ENCODE peak calls at places on chromosomes 11 and 22, in five cellular contexts. Q is left ventricle myocardium inferior, A is psoas muscle, L is AG09309, H is fibroblast of the aortic adventitia. C is an unnamed sample.

GRCh38 chr11:84871116-84871515 is 756.0 kb downstream of the DLG2 start:
- DNase-seq in Q (no peak), A (no peak), L (no peak), H (no peak), C (no peak)

GRCh38 chr11:118634435-118635236 is 27.2 kb downstream of the PHLDB1 start:
- DNase-seq in Q (peak; percentile 83), A (peak; percentile 90), L (no peak), H (peak; percentile 68), C (no peak)

GRCh38 chr22:24437820-24438328 is 10.5 kb downstream of the ADORA2A start:
- DNase-seq in Q (no peak), A (no peak), L (no peak), H (peak; percentile 11), C (no peak)

GRCh38 chr11:79506734-79507344 is 66.0 kb upstream of the TENM4 start:
- DNase-seq in Q (no peak), A (no peak), L (no peak), H (no peak), C (no peak)

GRCh38 chr22:44312766-44313165 is at the start of gene SHISAL1:
- DNase-seq in Q (no peak), A (no peak), L (no peak), H (no peak), C (no peak)

GRCh38 chr11:29227816-29228215 is 789.0 kb downstream of the KCNA4 start:
- DNase-seq in Q (no peak), A (no peak), L (no peak), H (peak; percentile 53), C (no peak)

GRCh38 chr11:11708256-11708655 is 86.5 kb upstream of the GALNT18 start:
- DNase-seq in Q (no peak), A (no peak), L (no peak), H (no peak), C (no peak)

GRCh38 chr22:48369789-48370507 is 1457.7 kb downstream of the BRD1 start:
- DNase-seq in Q (no peak), A (no peak), L (no peak), H (no peak), C (no peak)

GRCh38 chr22:39212721-39213376 is 31.9 kb downstream of the PDGFB start:
- DNase-seq in Q (no peak), A (no peak), L (no peak), H (peak; percentile 50), C (no peak)

GRCh38 chr11:121508449-121508848 is 55.7 kb upstream of the SORL1-AS1 start:
- DNase-seq in Q (no peak), A (no peak), L (no peak), H (no peak), C (no peak)

GRCh38 chr11:88529426-88529825 is 191.9 kb upstream of the CTSC start:
- DNase-seq in Q (no peak), A (no peak), L (no peak), H (no peak), C (no peak)

GRCh38 chr22:30290679-30291333 is 1.5 kb upstream of the CASTOR1 start:
- DNase-seq in Q (peak; percentile 86), A (peak; percentile 90), L (no peak), H (peak; percentile 71), C (no peak)

GRCh38 chr22:28329582-28330073 is 350.0 kb downstream of the TTC28 start:
- DNase-seq in Q (no peak), A (no peak), L (peak; percentile 27), H (peak; percentile 76), C (no peak)

GRCh38 chr22:17774206-17774927 is at the start of gene BID:
- DNase-seq in Q (peak; percentile 68), A (peak; percentile 71), L (no peak), H (no peak), C (no peak)

GRCh38 chr11:126839496-126839895 is 161.1 kb downstream of the KIRREL3 start:
- DNase-seq in Q (no peak), A (no peak), L (no peak), H (no peak), C (no peak)

GRCh38 chr11:83508804-83509203 is 222.6 kb upstream of the CCDC90B start:
- DNase-seq in Q (no peak), A (no peak), L (no peak), H (no peak), C (no peak)

GRCh38 chr11:70024773-70025045 is 53.4 kb upstream of the ANO1 start:
- DNase-seq in Q (no peak), A (no peak), L (no peak), H (no peak), C (no peak)

GRCh38 chr11:114291381-114291780 is 4.8 kb upstream of the NNMT start:
- DNase-seq in Q (no peak), A (no peak), L (no peak), H (peak; percentile 76), C (no peak)

GRCh38 chr11:17803751-17804334 is 69.3 kb downstream of the KCNC1 start:
- DNase-seq in Q (no peak), A (no peak), L (no peak), H (no peak), C (no peak)

GRCh38 chr11:60774726-60775125 is 10.4 kb upstream of the MS4A10 start:
- DNase-seq in Q (no peak), A (no peak), L (no peak), H (no peak), C (no peak)

GRCh38 chr11:8090756-8091155 is 9.7 kb downstream of the TUB start:
- DNase-seq in Q (no peak), A (no peak), L (no peak), H (peak; percentile 43), C (no peak)

GRCh38 chr22:24698266-24698926 is 76.1 kb downstream of the PIWIL3 start:
- DNase-seq in Q (no peak), A (no peak), L (no peak), H (no peak), C (no peak)

GRCh38 chr11:126687477-126687876 is 313.1 kb downstream of the KIRREL3 start:
- DNase-seq in Q (no peak), A (no peak), L (no peak), H (no peak), C (no peak)

GRCh38 chr22:32333141-32333768 is 24.4 kb upstream of the RFPL3 start:
- DNase-seq in Q (no peak), A (no peak), L (no peak), H (no peak), C (no peak)

GRCh38 chr11:88304352-88304751 is 33.2 kb downstream of the CTSC start:
- DNase-seq in Q (no peak), A (no peak), L (no peak), H (no peak), C (no peak)

GRCh38 chr11:44985721-44986120 is 35.0 kb upstream of the TP53I11 start:
- DNase-seq in Q (no peak), A (no peak), L (no peak), H (no peak), C (no peak)

GRCh38 chr11:125999234-125999880 is 53.5 kb downstream of the VSIG10L2 start:
- DNase-seq in Q (no peak), A (no peak), L (no peak), H (peak; percentile 64), C (no peak)

GRCh38 chr11:16773981-16774710 is 35.7 kb downstream of the C11orf58 start:
- DNase-seq in Q (no peak), A (no peak), L (no peak), H (no peak), C (no peak)

GRCh38 chr22:31944700-31945477 is 554 bp downstream of the YWHAH start:
- DNase-seq in Q (peak; percentile 65), A (peak; percentile 80), L (no peak), H (no peak), C (no peak)

GRCh38 chr11:132361011-132361550 is 990.7 kb downstream of the NTM start:
- DNase-seq in Q (no peak), A (no peak), L (no peak), H (no peak), C (no peak)
- H3K4me3 ChIP-seq in Q (no peak overlapping the region), A (no peak overlapping the region), L (no peak overlapping the region), H (no peak overlapping the region), C (no peak overlapping the region)

GRCh38 chr11:68825603-68826002 is 16.1 kb downstream of the CPT1A start:
- DNase-seq in Q (no peak), A (no peak), L (no peak), H (no peak), C (no peak)
- TF ChIP-seq CTCF in Q (no peak), A (no peak), L (peak; percentile 8), H (no peak), C (no peak)

GRCh38 chr11:134512061-134512460 is 100.0 kb upstream of the B3GAT1 start:
- DNase-seq in Q (no peak), A (no peak), L (no peak), H (no peak), C (no peak)

GRCh38 chr11:134511255-134511654 is 99.2 kb upstream of the B3GAT1 start:
- DNase-seq in Q (no peak), A (no peak), L (no peak), H (no peak), C (no peak)

GRCh38 chr11:134513585-134514120 is 101.6 kb upstream of the B3GAT1 start:
- DNase-seq in Q (no peak), A (peak; percentile 29), L (no peak), H (no peak), C (no peak)

GRCh38 chr11:134514354-134514951 is 102.4 kb upstream of the B3GAT1 start:
- DNase-seq in Q (no peak), A (no peak), L (no peak), H (no peak), C (no peak)

DNA sequence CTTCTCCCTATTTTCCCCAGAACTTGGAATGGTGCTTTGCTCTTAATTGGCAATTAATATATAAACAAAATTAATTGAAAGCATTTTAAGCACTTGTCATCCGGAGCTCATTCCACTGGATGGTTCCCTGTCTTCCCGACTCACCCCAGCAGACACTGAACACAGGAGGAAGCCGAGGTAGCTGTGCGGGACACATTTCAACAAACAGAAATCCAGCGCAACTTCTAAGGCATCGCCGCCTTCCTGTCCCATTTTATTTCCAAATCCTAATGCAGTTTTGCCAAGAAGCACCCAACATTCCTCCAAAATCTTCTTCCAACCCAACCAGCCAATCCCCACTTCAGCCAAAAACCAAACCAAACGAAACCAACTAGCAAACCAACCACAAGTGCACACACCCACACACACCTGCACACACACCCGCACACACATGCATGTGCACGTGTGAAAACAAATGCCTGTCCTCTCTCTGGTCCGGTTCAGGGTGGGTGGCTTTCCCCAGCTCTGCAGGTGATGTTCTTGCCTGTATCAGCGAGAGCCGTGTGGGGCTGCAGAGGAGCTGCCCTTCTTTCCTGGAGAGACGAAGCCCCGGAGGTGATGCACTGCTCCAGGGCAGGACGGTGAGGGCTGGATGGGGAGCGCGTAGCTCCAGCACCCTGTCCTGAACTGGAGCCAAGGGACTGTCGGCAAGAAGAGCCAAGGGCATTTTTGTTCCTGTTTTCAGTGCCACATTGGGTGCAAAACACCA is 100.9 kb upstream of the B3GAT1 start:
- DNase-seq in Q (no peak), A (no peak), L (no peak), H (no peak), C (no peak)
- H3K4me3 ChIP-seq in Q (no peak overlapping the region), A (no peak overlapping the region), L (no peak overlapping the region), H (no peak overlapping the region), C (no peak overlapping the region)

DNA sequence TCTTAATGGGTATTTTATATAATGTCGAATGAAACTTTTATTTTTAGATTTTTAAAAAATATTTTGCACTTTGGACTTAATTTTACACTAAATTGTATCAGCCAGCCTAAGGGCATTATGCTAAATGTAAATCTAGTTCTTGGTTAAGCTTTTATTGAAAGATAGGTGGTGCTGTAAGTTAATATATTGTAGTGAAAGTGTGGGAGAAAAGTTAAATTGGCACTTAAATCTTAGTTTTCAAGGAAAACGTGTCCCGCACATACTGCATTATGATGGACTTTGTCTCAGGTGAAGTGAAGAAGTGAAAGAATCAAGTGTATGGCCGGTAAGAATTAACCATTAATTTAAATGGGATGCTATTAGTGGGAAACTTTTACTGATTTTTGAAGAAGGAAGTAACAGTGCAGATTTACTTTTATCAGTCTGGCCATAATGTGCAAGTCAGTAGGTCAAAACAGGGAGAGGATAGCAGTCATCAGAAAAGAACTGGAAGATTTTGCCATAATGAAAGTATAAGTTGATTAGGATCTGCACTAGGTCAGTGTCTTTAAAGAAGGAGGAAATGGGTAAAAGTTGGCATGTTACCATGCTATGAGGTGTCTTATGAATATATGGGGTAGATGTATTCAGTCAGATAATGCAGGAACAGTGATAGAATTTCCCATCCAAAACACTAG is 81.6 kb downstream of the PDHX start:
- DNase-seq in Q (no peak), A (no peak), L (no peak), H (peak; percentile 68), C (no peak)
- TF ChIP-seq CTCF in Q (peak; percentile 53), A (peak; percentile 43), L (no peak), H (peak; percentile 47), C (no peak)